ENCODE peak calls at places on chromosomes 4 and X, in seven cellular contexts. N is breast epithelium; V is endothelial cell of umbilical vein; R is endodermal cell; E is thoracic aorta; F is CD8-positive, alpha-beta T cell; D is cardiac muscle cell. G is an unnamed sample. For H3K36me3, the result is how much of the 10 kb centered on the place peaks cover.

GRCh38 chr4:138390286-138390685 is 148.1 kb upstream of the SLC7A11 start:
- DNase-seq in R (no peak), D (no peak), V (no peak), N (no peak), F (no peak), E (no peak), G (no peak)

GRCh38 chrX:76971393-76972376 is 475.5 kb upstream of the FGF16 start:
- DNase-seq in D (no peak), V (no peak), R (no peak), N (no peak), F (no peak), E (no peak), G (no peak)

GRCh38 chrX:130091976-130092522 is 18.2 kb downstream of the ELF4 start:
- DNase-seq in F (peak), E (no peak), R (peak), D (no peak), V (peak), N (no peak), G (peak)

GRCh38 chr4:145278341-145279121 is 98.1 kb upstream of the OTUD4 start:
- DNase-seq in D (no peak), N (no peak), E (no peak), F (no peak), R (no peak), V (peak), G (no peak)

GRCh38 chr4:170388255-170388654 is 298.5 kb upstream of the AADAT start:
- DNase-seq in R (no peak), F (no peak), V (no peak), N (no peak), D (no peak), E (no peak), G (no peak)

GRCh38 chrX:23901805-23902204 is 5.9 kb downstream of the APOO start:
- DNase-seq in V (peak), N (peak), R (peak), F (no peak), D (peak), E (peak), G (peak)

GRCh38 chr4:151750156-151750555 is 10.7 kb downstream of the GATB start:
- DNase-seq in V (no peak), F (no peak), N (no peak), R (no peak), E (no peak), D (no peak), G (no peak)

GRCh38 chrX:97039363-97040029 is 155.8 kb downstream of the RPA4 start:
- DNase-seq in F (no peak), D (no peak), N (no peak), E (no peak), R (no peak), V (peak), G (no peak)

GRCh38 chrX:115948018-115948923 is 222.3 kb upstream of the AGTR2 start:
- DNase-seq in R (peak), E (no peak), V (no peak), D (no peak), F (no peak), N (no peak), G (no peak)

GRCh38 chrX:154829926-154830442 is 4.5 kb downstream of the SMIM9 start:
- DNase-seq in V (no peak), N (no peak), R (no peak), F (no peak), D (no peak), E (no peak), G (no peak)

GRCh38 chr4:102345795-102346100 is 466 bp upstream of the SLC39A8 start:
- DNase-seq in D (no peak), F (no peak), N (no peak), V (no peak), E (no peak), R (no peak), G (no peak)

GRCh38 chr4:38869511-38869910 is 1.9 kb downstream of the FAM114A1 start:
- DNase-seq in D (no peak), V (peak), N (no peak), E (no peak), F (no peak), R (no peak), G (no peak)
- H3K27ac ChIP-seq in D (no peak), V (no peak), N (peak), E (peak), F (no peak), R (no peak), G (peak)

GRCh38 chrX:150736478-150736877 is 43.3 kb downstream of the MTMR1 start:
- DNase-seq in D (no peak), N (no peak), E (no peak), R (no peak), V (no peak), F (no peak), G (no peak)
- H3K36me3 ChIP-seq in D (under half), N (under half), E (under half), R (under half), V (under half), F (under half), G (under half)

GRCh38 chr4:17068885-17069284 is 170.4 kb upstream of the LDB2 start:
- DNase-seq in F (no peak), E (no peak), V (no peak), N (no peak), R (no peak), D (no peak), G (no peak)
- H3K27ac ChIP-seq in F (no peak), E (no peak), V (no peak), N (no peak), R (no peak), D (no peak), G (no peak)

GRCh38 chr4:108013955-108014354 is 24.3 kb downstream of the HADH start:
- DNase-seq in N (no peak), D (no peak), R (no peak), F (no peak), V (no peak), E (no peak), G (no peak)
- H3K36me3 ChIP-seq in N (under half), D (under half), R (under half), F (under half), V (under half), E (under half), G (half or more)

GRCh38 chr4:94500696-94501095 is 49.0 kb downstream of the PDLIM5 start:
- DNase-seq in R (no peak), E (no peak), N (no peak), D (no peak), F (no peak), V (no peak), G (no peak)

GRCh38 chr4:94497690-94498089 is 45.9 kb downstream of the PDLIM5 start:
- DNase-seq in F (no peak), R (no peak), E (no peak), D (no peak), N (no peak), V (no peak), G (no peak)

GRCh38 chr4:94498502-94498901 is 46.8 kb downstream of the PDLIM5 start:
- DNase-seq in V (no peak), D (no peak), F (no peak), R (no peak), N (no peak), E (no peak), G (no peak)
- H3K27ac ChIP-seq in V (no peak), D (peak), F (no peak), R (no peak), N (no peak), E (no peak), G (no peak)

DNA sequence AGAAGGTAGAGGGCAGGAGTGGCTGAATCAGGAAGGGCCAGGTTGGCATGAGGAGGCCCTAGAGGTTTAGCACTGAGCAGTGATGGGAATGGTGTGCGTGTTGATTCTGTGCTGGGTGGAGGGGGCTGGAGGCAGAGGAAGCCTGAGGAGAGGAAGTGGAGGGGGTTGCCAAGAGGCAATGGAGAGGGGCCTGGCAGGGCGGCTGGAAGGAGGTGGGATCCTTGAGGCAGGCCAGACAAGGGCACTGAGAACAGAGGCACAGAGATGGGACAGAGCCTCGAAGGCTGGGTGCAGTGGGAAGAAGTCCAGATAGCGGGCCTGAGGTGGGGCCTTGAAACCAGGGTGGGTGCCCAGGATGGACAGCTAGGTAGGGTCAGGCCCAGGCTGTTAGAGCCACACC is 24.3 kb downstream of the SH3BP2 start:
- DNase-seq in N (no peak), D (no peak), V (no peak), F (no peak), E (no peak), R (no peak), G (no peak)
- H3K36me3 ChIP-seq in N (under half), D (under half), V (under half), F (under half), E (under half), R (under half), G (under half)

GRCh38 chr4:7938513-7939376 is 916 bp downstream of the AFAP1 start:
- DNase-seq in D (peak), N (no peak), R (peak), V (peak), E (no peak), F (no peak), G (no peak)
- H3K27ac ChIP-seq in D (peak), N (peak), R (peak), V (peak), E (peak), F (peak), G (peak)

DNA sequence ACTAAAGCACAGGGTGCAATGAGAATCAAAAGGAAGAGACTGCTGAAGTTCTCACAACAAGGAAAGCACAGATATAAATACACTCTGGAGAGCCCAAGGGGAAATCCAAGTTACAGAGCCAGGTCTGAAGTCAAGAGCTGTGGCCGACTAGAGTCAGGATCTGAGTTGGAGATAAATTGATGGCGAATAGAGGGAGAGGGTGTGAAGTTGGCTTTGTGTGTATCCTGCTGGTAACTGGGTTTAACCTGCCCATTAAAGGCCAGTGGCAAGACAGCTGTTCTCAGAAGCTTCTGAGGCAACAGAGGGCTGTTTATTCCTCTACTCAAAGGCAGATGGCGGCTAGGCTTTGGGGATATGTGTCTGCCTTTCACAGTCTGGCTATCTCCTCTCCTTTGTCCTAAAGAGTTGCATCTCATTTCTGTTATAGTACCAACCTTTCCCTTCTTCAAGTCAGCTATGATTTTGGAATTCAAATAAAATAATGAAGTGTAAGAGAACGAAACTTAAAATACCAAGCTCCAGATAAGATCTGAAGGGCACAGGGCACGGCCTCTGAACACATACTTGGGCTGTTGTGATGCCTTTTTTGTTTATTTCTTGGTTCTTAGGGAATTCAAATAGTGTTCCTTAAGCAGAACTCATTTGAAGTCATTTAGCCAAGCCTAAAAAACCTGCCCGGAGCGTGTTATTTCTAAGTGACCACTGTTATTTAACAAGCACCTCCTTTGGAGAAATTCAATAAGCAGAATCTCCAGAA is 142.1 kb downstream of the APBB2 start:
- DNase-seq in R (peak), N (no peak), D (no peak), E (no peak), V (no peak), F (no peak), G (no peak)
- H3K36me3 ChIP-seq in R (under half), N (under half), D (under half), E (under half), V (under half), F (under half), G (under half)

G was measured in ascending aorta.